ENCODE peak calls at places on chromosomes 13 and 19, in six cellular contexts. One of them, this sample, is unnamed.

GRCh38 chr13:32587774-32588165 is 1.5 kb downstream of the PDS5B start:
- DNase-seq in H54: no peak
- DNase-seq in testis: no peak
- DNase-seq in uterus: no peak
- DNase-seq in body of pancreas: no peak
- DNase-seq in Peyer's patch: no peak
- DNase-seq in this sample: no peak

GRCh38 chr13:35714096-35714495 is 237.6 kb upstream of the MAB21L1 start:
- DNase-seq in Peyer's patch: no peak
- DNase-seq in H54: no peak
- DNase-seq in uterus: no peak
- DNase-seq in testis: no peak
- DNase-seq in body of pancreas: no peak
- DNase-seq in this sample: no peak

GRCh38 chr13:107459430-107459829 is 755.9 kb downstream of the LIG4 start:
- DNase-seq in Peyer's patch: no peak
- DNase-seq in H54: no peak
- DNase-seq in body of pancreas: no peak
- DNase-seq in testis: no peak
- DNase-seq in uterus: no peak
- DNase-seq in this sample: no peak

GRCh38 chr13:57569981-57570380 is 61.6 kb upstream of the PCDH17 start:
- DNase-seq in testis: no peak
- DNase-seq in uterus: no peak
- DNase-seq in Peyer's patch: no peak
- DNase-seq in body of pancreas: no peak
- DNase-seq in H54: no peak
- DNase-seq in this sample: no peak

GRCh38 chr19:48629599-48630288 is 7.4 kb downstream of the DBP start:
- DNase-seq in testis: peak
- DNase-seq in H54: no peak
- DNase-seq in uterus: peak
- DNase-seq in body of pancreas: no peak
- DNase-seq in Peyer's patch: no peak
- DNase-seq in this sample: peak

GRCh38 chr13:94431569-94431968 is 47.9 kb downstream of the DCT start:
- DNase-seq in testis: no peak
- DNase-seq in H54: no peak
- DNase-seq in body of pancreas: no peak
- DNase-seq in Peyer's patch: no peak
- DNase-seq in uterus: no peak
- DNase-seq in this sample: no peak

GRCh38 chr19:8324186-8325050 is 3.1 kb downstream of the RPS28 start:
- DNase-seq in body of pancreas: peak
- DNase-seq in Peyer's patch: no peak
- DNase-seq in H54: no peak
- DNase-seq in uterus: no peak
- DNase-seq in testis: no peak
- DNase-seq in this sample: no peak

GRCh38 chr13:51912091-51912490 is 50.3 kb downstream of the CCDC70 start:
- DNase-seq in H54: no peak
- DNase-seq in body of pancreas: peak
- DNase-seq in testis: peak
- DNase-seq in uterus: no peak
- DNase-seq in Peyer's patch: no peak
- DNase-seq in this sample: no peak

GRCh38 chr13:99157046-99157445 is 43.6 kb upstream of the UBAC2 start:
- DNase-seq in Peyer's patch: no peak
- DNase-seq in H54: no peak
- DNase-seq in uterus: no peak
- DNase-seq in testis: no peak
- DNase-seq in body of pancreas: no peak
- DNase-seq in this sample: no peak

GRCh38 chr13:113448545-113448884 is 4.8 kb downstream of the ADPRHL1 start:
- DNase-seq in Peyer's patch: no peak
- DNase-seq in testis: peak
- DNase-seq in uterus: no peak
- DNase-seq in H54: no peak
- DNase-seq in body of pancreas: peak
- DNase-seq in this sample: no peak

GRCh38 chr13:113446488-113446854 is 6.8 kb downstream of the ADPRHL1 start:
- DNase-seq in body of pancreas: no peak
- DNase-seq in testis: no peak
- DNase-seq in Peyer's patch: no peak
- DNase-seq in H54: no peak
- DNase-seq in uterus: no peak
- DNase-seq in this sample: no peak

GRCh38 chr13:113447596-113447995 is 5.7 kb downstream of the ADPRHL1 start:
- DNase-seq in H54: no peak
- DNase-seq in uterus: no peak
- DNase-seq in Peyer's patch: no peak
- DNase-seq in testis: no peak
- DNase-seq in body of pancreas: no peak
- DNase-seq in this sample: no peak

GRCh38 chr13:113449693-113450347 is 3.5 kb downstream of the ADPRHL1 start:
- DNase-seq in H54: no peak
- DNase-seq in uterus: no peak
- DNase-seq in Peyer's patch: no peak
- DNase-seq in testis: no peak
- DNase-seq in body of pancreas: no peak
- DNase-seq in this sample: no peak

GRCh38 chr13:113448885-113449692 is 4.2 kb downstream of the ADPRHL1 start:
- DNase-seq in testis: peak
- DNase-seq in body of pancreas: peak
- DNase-seq in uterus: peak
- DNase-seq in H54: no peak
- DNase-seq in Peyer's patch: peak
- DNase-seq in this sample: peak
- TF ChIP-seq POLR2A in testis: no peak
- TF ChIP-seq POLR2A in body of pancreas: peak
- TF ChIP-seq POLR2A in uterus: no peak
- TF ChIP-seq POLR2A in H54: no peak
- TF ChIP-seq POLR2A in Peyer's patch: peak
- TF ChIP-seq POLR2A in this sample: no peak

GRCh38 chr13:45336025-45336800 is 4.8 kb downstream of the TPT1 start:
- DNase-seq in testis: no peak
- DNase-seq in Peyer's patch: no peak
- DNase-seq in uterus: no peak
- DNase-seq in H54: no peak
- DNase-seq in body of pancreas: no peak
- DNase-seq in this sample: no peak
- TF ChIP-seq POLR2A in testis: no peak
- TF ChIP-seq POLR2A in Peyer's patch: no peak
- TF ChIP-seq POLR2A in uterus: no peak
- TF ChIP-seq POLR2A in H54: no peak
- TF ChIP-seq POLR2A in body of pancreas: no peak
- TF ChIP-seq POLR2A in this sample: peak

DNA sequence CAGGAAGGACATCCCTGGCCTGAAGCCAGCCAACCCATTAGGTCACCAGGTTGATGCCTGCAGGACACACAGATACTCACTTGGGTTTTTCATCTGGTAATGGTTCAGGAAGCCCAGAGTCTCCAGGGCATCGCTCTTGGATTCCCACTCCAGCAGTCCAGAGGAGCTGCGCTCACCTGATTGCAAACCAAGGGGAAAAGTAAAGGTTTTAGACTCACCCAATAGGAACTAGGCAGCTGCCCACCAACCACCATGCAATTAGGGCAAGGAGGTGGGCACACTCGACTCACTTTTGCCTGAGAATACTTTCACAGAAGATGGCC is 5.7 kb upstream of the ECH1 start:
- DNase-seq in Peyer's patch: no peak
- DNase-seq in H54: no peak
- DNase-seq in body of pancreas: peak
- DNase-seq in uterus: no peak
- DNase-seq in testis: no peak
- DNase-seq in this sample: no peak
- TF ChIP-seq POLR2A in Peyer's patch: no peak
- TF ChIP-seq POLR2A in H54: no peak
- TF ChIP-seq POLR2A in body of pancreas: no peak
- TF ChIP-seq POLR2A in uterus: no peak
- TF ChIP-seq POLR2A in testis: no peak
- TF ChIP-seq POLR2A in this sample: no peak

DNA sequence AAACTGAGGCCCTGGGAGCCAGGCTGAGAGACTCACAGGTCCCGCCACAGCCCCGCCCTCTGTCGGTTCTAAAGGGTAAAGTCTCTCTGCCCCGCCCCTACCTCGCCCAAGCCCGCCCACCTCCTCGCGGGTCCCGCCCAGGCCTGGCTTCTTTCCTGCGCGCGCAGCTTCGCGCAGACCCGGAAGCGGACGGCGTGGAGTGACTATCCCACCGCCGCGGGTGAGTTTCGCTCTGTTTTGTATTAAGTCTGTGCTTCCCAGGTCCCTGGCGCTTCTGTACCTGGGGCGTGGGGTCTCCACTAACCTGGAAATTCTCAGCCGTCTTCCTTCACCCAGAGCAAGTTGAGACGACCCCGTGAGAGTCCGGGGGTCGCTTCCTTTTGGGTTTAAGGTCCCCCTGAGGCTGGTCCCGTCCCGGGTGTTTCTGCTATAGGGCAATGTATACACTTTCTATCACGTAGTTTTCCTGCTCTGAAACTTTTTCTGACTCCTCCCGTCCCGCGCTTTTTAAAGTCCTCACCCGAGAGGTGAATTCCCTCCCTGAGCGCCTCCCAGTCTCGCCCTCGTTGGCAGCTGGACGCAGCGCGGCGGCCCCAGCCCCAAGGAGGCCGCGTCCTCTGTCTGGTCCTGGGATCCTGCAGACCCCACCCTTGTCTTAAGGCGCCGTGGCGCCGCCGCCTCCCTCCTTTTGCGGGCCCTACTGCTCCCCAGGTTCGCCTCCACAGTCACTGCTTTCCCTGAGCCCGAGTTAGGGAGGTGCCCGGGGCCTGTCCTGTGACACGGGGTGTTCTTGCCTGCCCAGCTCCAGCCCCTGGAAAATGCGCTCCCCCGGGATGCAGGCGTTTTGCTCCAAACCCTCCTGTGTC is at the start of gene ZNF765:
- DNase-seq in body of pancreas: peak
- DNase-seq in H54: peak
- DNase-seq in testis: peak
- DNase-seq in Peyer's patch: peak
- DNase-seq in uterus: peak
- DNase-seq in this sample: peak
- TF ChIP-seq POLR2A in body of pancreas: peak
- TF ChIP-seq POLR2A in H54: peak
- TF ChIP-seq POLR2A in testis: peak
- TF ChIP-seq POLR2A in Peyer's patch: peak
- TF ChIP-seq POLR2A in uterus: peak
- TF ChIP-seq POLR2A in this sample: peak

GRCh38 chr19:38834590-38834989 is 3.0 kb upstream of the ECH1 start:
- DNase-seq in uterus: no peak
- DNase-seq in Peyer's patch: no peak
- DNase-seq in testis: no peak
- DNase-seq in H54: no peak
- DNase-seq in body of pancreas: no peak
- DNase-seq in this sample: no peak
- TF ChIP-seq POLR2A in uterus: no peak
- TF ChIP-seq POLR2A in Peyer's patch: no peak
- TF ChIP-seq POLR2A in testis: no peak
- TF ChIP-seq POLR2A in H54: no peak
- TF ChIP-seq POLR2A in body of pancreas: no peak
- TF ChIP-seq POLR2A in this sample: no peak

GRCh38 chr19:54464044-54464623 is 556 bp upstream of the LENG9 start:
- DNase-seq in testis: peak
- DNase-seq in Peyer's patch: peak
- DNase-seq in H54: peak
- DNase-seq in uterus: peak
- DNase-seq in body of pancreas: peak
- DNase-seq in this sample: peak

GRCh38 chr19:54462713-54463530 is 656 bp downstream of the LENG9 start:
- DNase-seq in H54: no peak
- DNase-seq in testis: peak
- DNase-seq in body of pancreas: peak
- DNase-seq in Peyer's patch: peak
- DNase-seq in uterus: peak
- DNase-seq in this sample: peak

GRCh38 chr19:54464624-54465266 is 1.2 kb upstream of the LENG9 start:
- DNase-seq in body of pancreas: peak
- DNase-seq in uterus: peak
- DNase-seq in H54: peak
- DNase-seq in Peyer's patch: peak
- DNase-seq in testis: peak
- DNase-seq in this sample: peak

GRCh38 chr19:54463531-54464043 is at the start of gene LENG9:
- DNase-seq in uterus: peak
- DNase-seq in testis: peak
- DNase-seq in body of pancreas: peak
- DNase-seq in Peyer's patch: peak
- DNase-seq in H54: peak
- DNase-seq in this sample: peak

DNA sequence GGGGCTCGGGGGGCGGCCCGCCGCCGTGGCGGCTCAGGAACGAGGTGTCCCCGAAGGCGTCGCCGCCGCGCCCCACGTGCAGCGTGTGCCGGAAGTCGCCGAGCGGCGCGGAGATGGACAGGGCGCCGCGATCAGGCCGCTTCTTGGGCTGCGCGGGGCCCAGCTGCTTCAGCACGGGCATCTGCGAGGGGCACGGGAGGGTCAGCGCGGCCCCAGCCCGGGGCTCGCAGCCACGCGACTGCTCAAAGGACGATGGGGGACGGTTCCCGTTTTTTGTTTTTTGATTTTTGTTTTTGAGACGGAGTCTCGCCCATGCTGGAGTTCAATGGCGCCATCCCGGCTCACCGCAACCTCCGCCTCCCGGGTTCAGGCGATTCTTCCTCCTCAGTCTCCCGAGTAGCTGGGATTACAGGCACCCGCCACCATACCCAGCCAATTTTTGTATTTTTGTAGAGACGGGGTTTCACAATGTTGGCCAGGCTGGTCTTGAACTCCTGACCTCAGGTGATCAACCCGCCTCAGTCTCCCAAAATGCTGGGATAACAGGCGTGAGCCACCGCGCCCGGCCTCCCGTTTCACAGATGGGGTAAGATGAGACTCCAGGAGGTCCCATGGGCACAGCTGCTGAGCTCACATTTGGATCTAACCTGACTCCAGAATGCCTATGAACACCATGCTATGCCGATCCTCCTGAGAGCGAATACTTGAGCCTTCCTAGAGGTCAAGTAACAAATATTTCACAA is 2.0 kb upstream of the LENG9 start:
- DNase-seq in Peyer's patch: no peak
- DNase-seq in uterus: no peak
- DNase-seq in testis: no peak
- DNase-seq in H54: no peak
- DNase-seq in body of pancreas: no peak
- DNase-seq in this sample: peak
- TF ChIP-seq POLR2A in Peyer's patch: no peak
- TF ChIP-seq POLR2A in uterus: no peak
- TF ChIP-seq POLR2A in testis: no peak
- TF ChIP-seq POLR2A in H54: no peak
- TF ChIP-seq POLR2A in body of pancreas: no peak
- TF ChIP-seq POLR2A in this sample: no peak

GRCh38 chr19:10334340-10335148 is 1.2 kb upstream of the RAVER1 start:
- DNase-seq in body of pancreas: peak
- DNase-seq in uterus: peak
- DNase-seq in H54: peak
- DNase-seq in Peyer's patch: peak
- DNase-seq in testis: peak
- DNase-seq in this sample: peak
- TF ChIP-seq POLR2A in body of pancreas: peak
- TF ChIP-seq POLR2A in uterus: peak
- TF ChIP-seq POLR2A in H54: peak
- TF ChIP-seq POLR2A in Peyer's patch: peak
- TF ChIP-seq POLR2A in testis: no peak
- TF ChIP-seq POLR2A in this sample: no peak